ENCODE peak calls at places on chromosomes 13 and 19, in ten cellular contexts. O is stomach, J is body of pancreas, P is tibial nerve, X is psoas muscle, H is K562, N is breast epithelium, A is right cardiac atrium, D is ovary, Q is RWPE2. L is an unnamed sample. For H3K27me3 and H3K4me1, the result is how much of the 10 kb centered on the place peaks cover.

GRCh38 chr19:47765522-47766358 is 12.8 kb upstream of the SELENOW start:
- DNase-seq in O (peak), J (peak), P (no peak), X (peak), H (peak), N (peak), A (peak), D (peak), Q (no peak), L (no peak)

GRCh38 chr13:23876265-23876664 is 12.9 kb downstream of the MIPEP start:
- DNase-seq in O (no peak), J (peak), P (no peak), X (no peak), H (no peak), N (no peak), A (no peak), D (no peak), Q (no peak), L (no peak)

GRCh38 chr13:98563071-98563470 is 13.8 kb downstream of the STK24 start:
- DNase-seq in O (no peak), J (no peak), P (no peak), X (no peak), H (no peak), N (no peak), A (no peak), D (no peak), Q (no peak), L (no peak)

GRCh38 chr13:85798999-85799646 is at the start of gene SLITRK6:
- DNase-seq in O (no peak), J (no peak), P (no peak), X (no peak), H (no peak), N (no peak), A (no peak), D (no peak), Q (peak), L (peak)

GRCh38 chr13:113670541-113670940 is 3.5 kb downstream of the GRK1 start:
- DNase-seq in O (peak), J (no peak), P (no peak), X (no peak), H (no peak), N (peak), A (peak), D (no peak), Q (no peak), L (no peak)

GRCh38 chr13:32229443-32229842 is 85.7 kb downstream of the ZAR1L start:
- DNase-seq in O (no peak), J (no peak), P (no peak), X (no peak), H (no peak), N (no peak), A (no peak), D (no peak), Q (no peak), L (no peak)

GRCh38 chr13:53064721-53065120 is 36.1 kb downstream of the OLFM4 start:
- DNase-seq in O (no peak), J (peak), P (no peak), X (no peak), H (no peak), N (no peak), A (peak), D (peak), Q (no peak), L (no peak)

GRCh38 chr19:5666921-5667610 is 13.2 kb downstream of the MICOS13 start:
- DNase-seq in O (no peak), J (no peak), P (no peak), X (no peak), H (no peak), N (no peak), A (peak), D (no peak), Q (no peak), L (no peak)

GRCh38 chr19:39140195-39140516 is 14.6 kb downstream of the PAK4 start:
- DNase-seq in O (no peak), J (no peak), P (no peak), X (no peak), H (no peak), N (no peak), A (peak), D (no peak), Q (no peak), L (no peak)

GRCh38 chr19:17743874-17744273 is 7.4 kb upstream of the FCHO1 start:
- DNase-seq in O (no peak), J (no peak), P (no peak), X (no peak), H (no peak), N (no peak), A (peak), D (no peak), Q (no peak), L (no peak)

GRCh38 chr13:67574320-67575233 is 344.4 kb upstream of the PCDH9 start:
- DNase-seq in O (no peak), J (no peak), P (no peak), X (no peak), H (no peak), N (no peak), A (no peak), D (no peak), Q (peak), L (peak)

GRCh38 chr19:13796301-13797057 is 1.2 kb downstream of the ZSWIM4 start:
- DNase-seq in O (peak), J (peak), P (peak), X (peak), H (no peak), N (peak), A (peak), D (peak), Q (peak), L (peak)
- H3K27ac ChIP-seq in O (peak), J (peak), P (peak), X (peak), H (no peak), N (peak), A (peak), D (peak), Q (peak), L (peak)

GRCh38 chr19:19514881-19515763 is at the start of gene TSSK6:
- DNase-seq in O (no peak), J (no peak), P (no peak), X (no peak), H (no peak), N (no peak), A (peak), D (peak), Q (no peak), L (no peak)
- H3K27me3 ChIP-seq in O (under half), J (under half), P (under half), X (under half), H (under half), N (under half), A (under half), D (under half), Q (under half), L (under half)

DNA sequence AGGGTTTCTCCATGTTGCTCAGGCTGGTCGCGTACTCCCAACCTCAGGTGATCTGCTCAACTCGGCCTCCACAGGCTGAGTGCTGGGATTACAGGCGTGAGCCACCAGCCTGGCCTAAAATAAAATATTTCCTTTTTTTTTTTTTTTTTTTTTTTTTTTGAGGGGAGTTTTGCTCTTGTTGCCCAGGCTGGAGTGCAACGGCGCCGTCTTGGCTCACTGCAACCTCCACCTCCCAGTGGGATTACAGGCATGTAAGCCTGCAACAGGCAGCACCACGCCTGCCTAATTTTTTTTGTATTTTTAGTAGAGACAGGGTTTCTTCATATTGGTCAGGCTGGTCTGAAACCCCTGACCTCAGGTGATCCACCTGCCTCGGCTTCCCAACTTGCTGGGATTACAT is 4.9 kb downstream of the ZNF506 start:
- DNase-seq in O (no peak), J (no peak), P (no peak), X (peak), H (no peak), N (no peak), A (peak), D (no peak), Q (no peak), L (no peak)
- H3K4me1 ChIP-seq in O (under half), J (under half), P (under half), X (under half), H (under half), N (under half), A (under half), D (under half), Q (under half), L (under half)

DNA sequence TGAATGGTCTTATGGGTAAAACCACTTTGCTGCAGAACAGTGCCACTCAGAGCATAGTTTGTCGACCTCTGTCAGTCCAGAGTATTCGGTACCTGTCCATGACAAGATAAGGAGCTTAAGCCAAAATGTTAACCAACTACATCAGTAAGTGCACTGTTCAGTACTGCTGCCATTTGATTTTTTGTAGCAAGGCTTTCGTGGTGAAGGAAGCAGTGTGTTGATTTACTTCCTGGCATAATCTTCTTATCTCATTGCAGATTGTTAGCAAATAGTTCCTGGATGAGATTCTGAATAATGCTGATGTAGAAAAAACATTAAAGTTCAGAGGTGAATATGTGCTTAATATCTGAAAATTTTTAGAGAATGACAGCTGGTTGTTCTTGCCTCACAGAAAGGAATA is 85.6 kb downstream of the LRRC63 start:
- DNase-seq in O (no peak), J (no peak), P (no peak), X (no peak), H (no peak), N (no peak), A (no peak), D (no peak), Q (no peak), L (no peak)
- H3K27ac ChIP-seq in O (peak), J (no peak), P (no peak), X (no peak), H (peak), N (no peak), A (no peak), D (no peak), Q (peak), L (no peak)

GRCh38 chr19:30395283-30395682 is 23.1 kb downstream of the ZNF536 start:
- DNase-seq in O (no peak), J (no peak), P (no peak), X (no peak), H (no peak), N (no peak), A (no peak), D (no peak), Q (no peak), L (no peak)
- H3K27me3 ChIP-seq in O (under half), J (under half), P (under half), X (under half), H (under half), N (under half), A (under half), D (under half), Q (under half), L (under half)

DNA sequence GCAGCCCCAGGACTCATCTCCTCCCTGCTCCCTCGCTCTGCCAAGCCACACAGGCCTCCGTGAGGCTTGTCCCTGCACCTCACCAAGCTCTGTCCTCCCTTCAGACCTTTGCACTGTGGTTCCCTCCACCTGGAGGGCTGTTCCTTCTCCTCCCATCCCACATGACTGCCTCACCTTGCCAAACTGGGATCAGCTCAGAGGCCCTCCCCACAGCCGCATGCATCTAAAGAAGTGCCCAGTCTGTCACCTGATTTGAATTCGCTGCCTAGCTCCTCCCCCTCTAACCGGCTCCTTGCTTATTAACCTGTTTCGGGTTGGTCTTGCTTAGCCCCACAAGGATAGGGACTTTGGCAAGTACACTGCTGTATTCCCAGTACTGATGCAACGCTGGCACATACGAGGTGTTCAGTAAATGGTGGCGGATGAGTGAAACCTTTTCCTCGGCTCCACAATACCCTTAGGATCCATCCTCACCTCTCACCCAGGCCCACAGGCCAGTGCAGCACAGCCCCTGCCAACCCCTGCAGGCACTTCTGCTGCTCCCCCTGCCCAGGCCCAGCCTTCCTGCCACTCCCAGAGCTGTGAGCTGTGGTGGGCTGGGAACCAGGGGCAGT is 4.4 kb downstream of the AKT2 start:
- DNase-seq in O (peak), J (peak), P (no peak), X (no peak), H (no peak), N (no peak), A (peak), D (no peak), Q (no peak), L (no peak)
- H3K4me1 ChIP-seq in O (half or more), J (half or more), P (half or more), X (half or more), H (half or more), N (under half), A (under half), D (half or more), Q (under half), L (under half)